ENCODE peak calls at places on chromosomes 4 and X, in four cellular contexts. One of them, this sample, is unnamed.

GRCh38 chr4:16706251-16706650 is 192.2 kb downstream of the LDB2 start:
- DNase-seq in stimulated activated CD4-positive, alpha-beta T cell treated with anti-CD3 and anti-CD28 coated beads, Interleukin-2, amount 100 ng/mL, for 24 hours: no peak
- DNase-seq in HCT116: no peak
- DNase-seq in CD14-positive monocyte: no peak
- DNase-seq in this sample: no peak

GRCh38 chr4:25913056-25913850 is 767 bp upstream of the SMIM20 start:
- DNase-seq in stimulated activated CD4-positive, alpha-beta T cell treated with anti-CD3 and anti-CD28 coated beads, Interleukin-2, amount 100 ng/mL, for 24 hours: peak
- DNase-seq in CD14-positive monocyte: peak
- DNase-seq in HCT116: no peak
- DNase-seq in this sample: peak

GRCh38 chr4:140523857-140524742 is at the start of gene ELMOD2:
- DNase-seq in HCT116: peak
- DNase-seq in CD14-positive monocyte: peak
- DNase-seq in stimulated activated CD4-positive, alpha-beta T cell treated with anti-CD3 and anti-CD28 coated beads, Interleukin-2, amount 100 ng/mL, for 24 hours: peak
- DNase-seq in this sample: peak

GRCh38 chr4:36208884-36209473 is 35.3 kb downstream of the ARAP2 start:
- DNase-seq in CD14-positive monocyte: no peak
- DNase-seq in HCT116: no peak
- DNase-seq in stimulated activated CD4-positive, alpha-beta T cell treated with anti-CD3 and anti-CD28 coated beads, Interleukin-2, amount 100 ng/mL, for 24 hours: no peak
- DNase-seq in this sample: no peak

GRCh38 chr4:162229670-162230069 is 65.9 kb upstream of the FSTL5 start:
- DNase-seq in stimulated activated CD4-positive, alpha-beta T cell treated with anti-CD3 and anti-CD28 coated beads, Interleukin-2, amount 100 ng/mL, for 24 hours: no peak
- DNase-seq in CD14-positive monocyte: no peak
- DNase-seq in HCT116: peak
- DNase-seq in this sample: no peak

GRCh38 chr4:101835121-101835904 is 44.8 kb downstream of the BANK1 start:
- DNase-seq in HCT116: no peak
- DNase-seq in stimulated activated CD4-positive, alpha-beta T cell treated with anti-CD3 and anti-CD28 coated beads, Interleukin-2, amount 100 ng/mL, for 24 hours: no peak
- DNase-seq in CD14-positive monocyte: no peak
- DNase-seq in this sample: peak

GRCh38 chr4:113823291-113823659 is 61.7 kb upstream of the CAMK2D start:
- DNase-seq in CD14-positive monocyte: peak
- DNase-seq in stimulated activated CD4-positive, alpha-beta T cell treated with anti-CD3 and anti-CD28 coated beads, Interleukin-2, amount 100 ng/mL, for 24 hours: no peak
- DNase-seq in HCT116: no peak
- DNase-seq in this sample: no peak

GRCh38 chr4:72365981-72366380 is 203.0 kb downstream of the ADAMTS3 start:
- DNase-seq in HCT116: no peak
- DNase-seq in CD14-positive monocyte: no peak
- DNase-seq in stimulated activated CD4-positive, alpha-beta T cell treated with anti-CD3 and anti-CD28 coated beads, Interleukin-2, amount 100 ng/mL, for 24 hours: no peak
- DNase-seq in this sample: no peak

GRCh38 chr4:136908122-136908521 is 624.2 kb downstream of the PCDH18 start:
- DNase-seq in stimulated activated CD4-positive, alpha-beta T cell treated with anti-CD3 and anti-CD28 coated beads, Interleukin-2, amount 100 ng/mL, for 24 hours: no peak
- DNase-seq in CD14-positive monocyte: no peak
- DNase-seq in HCT116: no peak
- DNase-seq in this sample: no peak

GRCh38 chrX:10172867-10173266 is 16.1 kb downstream of the CLCN4 start:
- DNase-seq in CD14-positive monocyte: no peak
- DNase-seq in HCT116: no peak
- DNase-seq in stimulated activated CD4-positive, alpha-beta T cell treated with anti-CD3 and anti-CD28 coated beads, Interleukin-2, amount 100 ng/mL, for 24 hours: no peak
- DNase-seq in this sample: no peak

GRCh38 chr4:25440478-25441030 is 63.5 kb downstream of the ANAPC4 start:
- DNase-seq in stimulated activated CD4-positive, alpha-beta T cell treated with anti-CD3 and anti-CD28 coated beads, Interleukin-2, amount 100 ng/mL, for 24 hours: no peak
- DNase-seq in HCT116: no peak
- DNase-seq in CD14-positive monocyte: no peak
- DNase-seq in this sample: no peak

GRCh38 chr4:186627226-186627865 is 72.0 kb upstream of the MTNR1A start:
- DNase-seq in stimulated activated CD4-positive, alpha-beta T cell treated with anti-CD3 and anti-CD28 coated beads, Interleukin-2, amount 100 ng/mL, for 24 hours: no peak
- DNase-seq in CD14-positive monocyte: no peak
- DNase-seq in HCT116: no peak
- DNase-seq in this sample: no peak

GRCh38 chr4:8380511-8381415 is 59.8 kb downstream of the ACOX3 start:
- DNase-seq in HCT116: no peak
- DNase-seq in CD14-positive monocyte: peak
- DNase-seq in stimulated activated CD4-positive, alpha-beta T cell treated with anti-CD3 and anti-CD28 coated beads, Interleukin-2, amount 100 ng/mL, for 24 hours: no peak
- DNase-seq in this sample: no peak

GRCh38 chr4:123397276-123398150 is 918 bp downstream of the SPRY1 start:
- DNase-seq in stimulated activated CD4-positive, alpha-beta T cell treated with anti-CD3 and anti-CD28 coated beads, Interleukin-2, amount 100 ng/mL, for 24 hours: peak
- DNase-seq in CD14-positive monocyte: no peak
- DNase-seq in HCT116: peak
- DNase-seq in this sample: no peak

GRCh38 chr4:19806865-19807264 is 444.8 kb upstream of the SLIT2 start:
- DNase-seq in HCT116: no peak
- DNase-seq in CD14-positive monocyte: no peak
- DNase-seq in stimulated activated CD4-positive, alpha-beta T cell treated with anti-CD3 and anti-CD28 coated beads, Interleukin-2, amount 100 ng/mL, for 24 hours: no peak
- DNase-seq in this sample: no peak

GRCh38 chrX:151416521-151417048 is 19.6 kb downstream of the VMA21 start:
- DNase-seq in stimulated activated CD4-positive, alpha-beta T cell treated with anti-CD3 and anti-CD28 coated beads, Interleukin-2, amount 100 ng/mL, for 24 hours: no peak
- DNase-seq in CD14-positive monocyte: no peak
- DNase-seq in HCT116: no peak
- DNase-seq in this sample: no peak

GRCh38 chrX:23907106-23907495 is 637 bp downstream of the APOO start:
- DNase-seq in CD14-positive monocyte: no peak
- DNase-seq in stimulated activated CD4-positive, alpha-beta T cell treated with anti-CD3 and anti-CD28 coated beads, Interleukin-2, amount 100 ng/mL, for 24 hours: no peak
- DNase-seq in HCT116: no peak
- DNase-seq in this sample: no peak

GRCh38 chrX:36963069-36963808 is 44.9 kb upstream of the FAM47C start:
- DNase-seq in stimulated activated CD4-positive, alpha-beta T cell treated with anti-CD3 and anti-CD28 coated beads, Interleukin-2, amount 100 ng/mL, for 24 hours: no peak
- DNase-seq in CD14-positive monocyte: no peak
- DNase-seq in HCT116: no peak
- DNase-seq in this sample: no peak

GRCh38 chr4:147546341-147546740 is 65.4 kb downstream of the EDNRA start:
- DNase-seq in CD14-positive monocyte: no peak
- DNase-seq in HCT116: no peak
- DNase-seq in stimulated activated CD4-positive, alpha-beta T cell treated with anti-CD3 and anti-CD28 coated beads, Interleukin-2, amount 100 ng/mL, for 24 hours: no peak
- DNase-seq in this sample: peak

GRCh38 chr4:53515076-53515475 is 76.2 kb downstream of the LNX1 start:
- DNase-seq in CD14-positive monocyte: no peak
- DNase-seq in HCT116: no peak
- DNase-seq in stimulated activated CD4-positive, alpha-beta T cell treated with anti-CD3 and anti-CD28 coated beads, Interleukin-2, amount 100 ng/mL, for 24 hours: no peak
- DNase-seq in this sample: no peak

GRCh38 chr4:83947811-83948210 is 411.9 kb downstream of the GPAT3 start:
- DNase-seq in HCT116: no peak
- DNase-seq in stimulated activated CD4-positive, alpha-beta T cell treated with anti-CD3 and anti-CD28 coated beads, Interleukin-2, amount 100 ng/mL, for 24 hours: no peak
- DNase-seq in CD14-positive monocyte: no peak
- DNase-seq in this sample: no peak

GRCh38 chrX:113512700-113513395 is 672.2 kb upstream of the AMOT start:
- DNase-seq in HCT116: peak
- DNase-seq in stimulated activated CD4-positive, alpha-beta T cell treated with anti-CD3 and anti-CD28 coated beads, Interleukin-2, amount 100 ng/mL, for 24 hours: no peak
- DNase-seq in CD14-positive monocyte: no peak
- DNase-seq in this sample: peak

GRCh38 chr4:184968784-184969201 is 49.5 kb upstream of the HELT start:
- DNase-seq in stimulated activated CD4-positive, alpha-beta T cell treated with anti-CD3 and anti-CD28 coated beads, Interleukin-2, amount 100 ng/mL, for 24 hours: no peak
- DNase-seq in CD14-positive monocyte: no peak
- DNase-seq in HCT116: no peak
- DNase-seq in this sample: no peak

GRCh38 chrX:38870386-38870895 is 69.2 kb downstream of the MID1IP1 start:
- DNase-seq in HCT116: no peak
- DNase-seq in CD14-positive monocyte: peak
- DNase-seq in stimulated activated CD4-positive, alpha-beta T cell treated with anti-CD3 and anti-CD28 coated beads, Interleukin-2, amount 100 ng/mL, for 24 hours: no peak
- DNase-seq in this sample: no peak

GRCh38 chrX:153931748-153932147 is 3.1 kb downstream of the NAA10 start:
- DNase-seq in CD14-positive monocyte: no peak
- DNase-seq in stimulated activated CD4-positive, alpha-beta T cell treated with anti-CD3 and anti-CD28 coated beads, Interleukin-2, amount 100 ng/mL, for 24 hours: no peak
- DNase-seq in HCT116: no peak
- DNase-seq in this sample: no peak

GRCh38 chr4:39548425-39549067 is 21.3 kb upstream of the UGDH start:
- DNase-seq in HCT116: no peak
- DNase-seq in CD14-positive monocyte: no peak
- DNase-seq in stimulated activated CD4-positive, alpha-beta T cell treated with anti-CD3 and anti-CD28 coated beads, Interleukin-2, amount 100 ng/mL, for 24 hours: no peak
- DNase-seq in this sample: no peak

GRCh38 chr4:86498560-86499166 is 95.5 kb upstream of the PTPN13 start:
- DNase-seq in stimulated activated CD4-positive, alpha-beta T cell treated with anti-CD3 and anti-CD28 coated beads, Interleukin-2, amount 100 ng/mL, for 24 hours: no peak
- DNase-seq in CD14-positive monocyte: no peak
- DNase-seq in HCT116: peak
- DNase-seq in this sample: peak

GRCh38 chr4:22417408-22417807 is 98.5 kb downstream of the ADGRA3 start:
- DNase-seq in CD14-positive monocyte: no peak
- DNase-seq in stimulated activated CD4-positive, alpha-beta T cell treated with anti-CD3 and anti-CD28 coated beads, Interleukin-2, amount 100 ng/mL, for 24 hours: no peak
- DNase-seq in HCT116: no peak
- DNase-seq in this sample: no peak

GRCh38 chr4:123661080-123661737 is 264.6 kb downstream of the SPRY1 start:
- DNase-seq in CD14-positive monocyte: no peak
- DNase-seq in stimulated activated CD4-positive, alpha-beta T cell treated with anti-CD3 and anti-CD28 coated beads, Interleukin-2, amount 100 ng/mL, for 24 hours: no peak
- DNase-seq in HCT116: peak
- DNase-seq in this sample: peak

GRCh38 chr4:3780347-3781171 is 14.4 kb downstream of the ADRA2C start:
- DNase-seq in CD14-positive monocyte: no peak
- DNase-seq in stimulated activated CD4-positive, alpha-beta T cell treated with anti-CD3 and anti-CD28 coated beads, Interleukin-2, amount 100 ng/mL, for 24 hours: no peak
- DNase-seq in HCT116: no peak
- DNase-seq in this sample: no peak

This sample was measured in SJSA1.